ENCODE peak calls at places on chromosomes 5 and 9, in ten cellular contexts. N is HCT116, D is IMR-90, K is A549, M is H54, F is breast epithelium, X is K562, H is erythroblast, A is suprapubic skin, J is uterus. B is an unnamed sample.

GRCh38 chr5:35246411-35246810 is 16.1 kb upstream of the PRLR start:
- DNase-seq in M (no peak), N (no peak), K (no peak), F (no peak), A (no peak), J (no peak), D (no peak), H (no peak), X (no peak), B (no peak)

GRCh38 chr5:138491669-138492551 is 26.6 kb downstream of the EGR1 start:
- DNase-seq in K (peak), J (peak), F (peak), H (peak), N (peak), X (peak), A (peak), D (peak), M (peak), B (peak)

GRCh38 chr9:23586906-23587305 is 239.1 kb downstream of the ELAVL2 start:
- DNase-seq in F (no peak), K (no peak), M (no peak), D (no peak), A (no peak), J (no peak), H (no peak), N (no peak), X (no peak), B (no peak)

GRCh38 chr5:44774279-44774880 is 34.4 kb upstream of the MRPS30 start:
- DNase-seq in K (peak), A (no peak), F (no peak), J (no peak), M (no peak), H (peak), N (peak), D (peak), X (peak), B (no peak)

GRCh38 chr9:83477571-83477970 is 60.6 kb downstream of the FRMD3 start:
- DNase-seq in K (no peak), N (no peak), F (no peak), A (no peak), H (no peak), J (no peak), M (no peak), X (no peak), D (no peak), B (no peak)

GRCh38 chr5:82467006-82467561 is 188.9 kb upstream of the RPS23 start:
- DNase-seq in D (no peak), J (peak), A (no peak), K (no peak), H (no peak), X (no peak), N (no peak), M (no peak), F (no peak), B (no peak)

GRCh38 chr9:76602191-76602590 is 143.2 kb downstream of the GCNT1 start:
- DNase-seq in M (no peak), X (no peak), F (no peak), N (no peak), K (no peak), H (no peak), J (no peak), D (no peak), A (no peak), B (no peak)

GRCh38 chr5:1555808-1556681 is 32.3 kb upstream of the LPCAT1 start:
- DNase-seq in X (peak), H (no peak), A (no peak), M (no peak), K (no peak), N (no peak), D (no peak), J (no peak), F (no peak), B (no peak)

GRCh38 chr5:154474267-154474956 is 3.6 kb downstream of the HAND1 start:
- DNase-seq in K (no peak), H (no peak), A (no peak), N (no peak), X (no peak), J (no peak), M (no peak), D (no peak), F (no peak), B (no peak)

GRCh38 chr5:62112689-62113220 is 193.3 kb upstream of the KIF2A start:
- DNase-seq in X (no peak), J (no peak), N (no peak), M (no peak), A (no peak), D (no peak), F (no peak), K (no peak), H (no peak), B (no peak)

GRCh38 chr5:43772601-43773031 is 169.6 kb downstream of the NNT start:
- DNase-seq in J (no peak), N (peak), X (no peak), K (peak), H (peak), M (no peak), D (peak), A (no peak), F (no peak), B (no peak)

GRCh38 chr5:80254767-80255424 is 952 bp downstream of the SERINC5 start:
- DNase-seq in J (no peak), M (peak), H (peak), X (no peak), A (no peak), D (peak), K (no peak), F (peak), N (no peak), B (peak)

GRCh38 chr9:111886983-111887718 is 9.5 kb upstream of the UGCG start:
- DNase-seq in X (no peak), K (no peak), J (no peak), H (peak), M (no peak), F (no peak), D (no peak), A (no peak), N (no peak), B (no peak)

GRCh38 chr9:14320272-14321245 is 6.6 kb upstream of the NFIB start:
- DNase-seq in X (no peak), F (no peak), N (no peak), K (peak), J (peak), D (peak), A (no peak), H (peak), M (no peak), B (peak)

GRCh38 chr9:69806642-69807041 is 14.0 kb upstream of the CFAP95 start:
- DNase-seq in D (no peak), N (no peak), A (no peak), K (no peak), J (no peak), M (no peak), X (no peak), H (no peak), F (no peak), B (no peak)

GRCh38 chr9:35481347-35481975 is 8.4 kb upstream of the RUSC2 start:
- DNase-seq in N (peak), D (peak), J (peak), H (peak), M (peak), A (no peak), K (peak), X (peak), F (no peak), B (peak)

GRCh38 chr5:132258102-132259060 is 885 bp downstream of the PDLIM4 start:
- DNase-seq in J (peak), X (no peak), M (no peak), F (no peak), A (peak), D (peak), N (no peak), K (no peak), H (no peak), B (peak)

GRCh38 chr9:96383165-96383939 is at the start of gene SLC35D2:
- DNase-seq in J (peak), X (peak), K (peak), D (peak), H (peak), A (peak), M (peak), N (no peak), F (peak), B (peak)

GRCh38 chr5:141821430-141821925 is 56.7 kb downstream of the PCDH1 start:
- DNase-seq in D (peak), A (no peak), F (no peak), X (no peak), J (no peak), N (peak), H (peak), K (peak), M (peak), B (no peak)

GRCh38 chr9:112809351-112809848 is 58.8 kb downstream of the SNX30 start:
- DNase-seq in J (no peak), A (no peak), K (no peak), M (no peak), N (no peak), H (no peak), F (no peak), D (no peak), X (no peak), B (no peak)

GRCh38 chr5:151947924-151948323 is 23.3 kb upstream of the GLRA1 start:
- DNase-seq in F (no peak), M (no peak), N (no peak), D (no peak), J (no peak), X (no peak), A (no peak), K (no peak), H (no peak), B (no peak)

GRCh38 chr5:124655211-124655880 is 91.1 kb downstream of the ZNF608 start:
- DNase-seq in N (no peak), D (no peak), H (no peak), A (no peak), M (no peak), K (peak), J (no peak), F (no peak), X (no peak), B (no peak)

GRCh38 chr9:11038956-11039355 is 426.2 kb upstream of the PTPRD start:
- DNase-seq in H (no peak), X (no peak), M (no peak), A (no peak), D (no peak), J (no peak), F (no peak), K (no peak), N (no peak), B (no peak)

GRCh38 chr9:30758726-30759446 is 1625.6 kb upstream of the ACO1 start:
- DNase-seq in X (no peak), H (no peak), J (no peak), A (no peak), K (no peak), N (no peak), D (no peak), F (no peak), M (no peak), B (no peak)

GRCh38 chr5:15073453-15073852 is 201.9 kb upstream of the ANKH start:
- DNase-seq in J (no peak), N (no peak), D (no peak), H (no peak), X (peak), A (no peak), M (no peak), F (no peak), K (no peak), B (no peak)

GRCh38 chr5:87765009-87765408 is 352.3 kb upstream of the CCNH start:
- DNase-seq in K (no peak), A (no peak), D (no peak), N (no peak), M (no peak), F (no peak), X (no peak), J (no peak), H (no peak), B (no peak)

GRCh38 chr5:179732918-179733763 is 519 bp downstream of the MAML1 start:
- DNase-seq in N (no peak), H (peak), D (peak), M (peak), J (peak), A (no peak), F (no peak), X (no peak), K (peak), B (peak)

GRCh38 chr9:123741214-123741613 is 188.7 kb downstream of the DENND1A start:
- DNase-seq in X (no peak), J (no peak), F (no peak), H (no peak), K (no peak), N (no peak), A (no peak), M (no peak), D (no peak), B (no peak)

GRCh38 chr5:107554776-107555424 is 115.8 kb downstream of the EFNA5 start:
- DNase-seq in K (no peak), M (no peak), H (no peak), J (no peak), N (no peak), X (no peak), D (no peak), A (no peak), F (no peak), B (no peak)

GRCh38 chr9:74407166-74407565 is 90.0 kb upstream of the RORB start:
- DNase-seq in M (no peak), N (no peak), D (no peak), J (no peak), X (no peak), F (no peak), K (no peak), H (no peak), A (no peak), B (no peak)

GRCh38 chr9:18906656-18907395 is 126.2 kb downstream of the SAXO1 start:
- DNase-seq in H (no peak), N (no peak), J (no peak), D (peak), M (peak), K (no peak), X (no peak), F (no peak), A (no peak), B (no peak)

GRCh38 chr5:132459031-132459982 is 31.3 kb downstream of the IRF1 start:
- DNase-seq in F (no peak), M (no peak), N (peak), K (no peak), X (peak), J (no peak), A (no peak), D (peak), H (peak), B (no peak)

GRCh38 chr5:61307611-61308010 is 24.4 kb upstream of the ZSWIM6 start:
- DNase-seq in X (no peak), J (no peak), D (no peak), N (no peak), A (no peak), H (no peak), M (no peak), F (no peak), K (no peak), B (no peak)

GRCh38 chr5:131899686-131900085 is 45.8 kb downstream of the MEIKIN start:
- DNase-seq in H (no peak), D (peak), M (no peak), A (no peak), N (no peak), F (no peak), K (no peak), J (no peak), X (no peak), B (no peak)

GRCh38 chr5:10323588-10324488 is 16.1 kb upstream of the CMBL start:
- DNase-seq in F (no peak), K (no peak), M (no peak), A (no peak), H (no peak), J (no peak), N (no peak), D (peak), X (peak), B (no peak)

GRCh38 chr5:59037453-59038168 is 454.7 kb downstream of the RAB3C start:
- DNase-seq in J (no peak), K (peak), H (no peak), M (no peak), D (no peak), A (no peak), N (no peak), X (no peak), F (no peak), B (no peak)

GRCh38 chr5:59037041-59037440 is 454.2 kb downstream of the RAB3C start:
- DNase-seq in F (no peak), J (no peak), A (no peak), X (no peak), M (no peak), D (no peak), H (no peak), N (no peak), K (no peak), B (no peak)

GRCh38 chr5:59035681-59036080 is 452.8 kb downstream of the RAB3C start:
- DNase-seq in M (no peak), A (no peak), F (no peak), K (no peak), H (no peak), J (no peak), X (no peak), N (no peak), D (no peak), B (no peak)

GRCh38 chr5:59034498-59035186 is 451.8 kb downstream of the RAB3C start:
- DNase-seq in A (no peak), M (no peak), H (peak), D (peak), N (no peak), J (no peak), F (no peak), K (peak), X (no peak), B (no peak)

GRCh38 chr5:59036274-59036961 is 453.5 kb downstream of the RAB3C start:
- DNase-seq in N (peak), A (no peak), H (no peak), K (peak), F (no peak), M (no peak), J (peak), X (no peak), D (peak), B (no peak)
- TF ChIP-seq POLR2A in N (no peak), A (no peak), H (no peak), K (no peak), F (no peak), M (no peak), J (no peak), X (no peak), D (peak), B (no peak)

DNA sequence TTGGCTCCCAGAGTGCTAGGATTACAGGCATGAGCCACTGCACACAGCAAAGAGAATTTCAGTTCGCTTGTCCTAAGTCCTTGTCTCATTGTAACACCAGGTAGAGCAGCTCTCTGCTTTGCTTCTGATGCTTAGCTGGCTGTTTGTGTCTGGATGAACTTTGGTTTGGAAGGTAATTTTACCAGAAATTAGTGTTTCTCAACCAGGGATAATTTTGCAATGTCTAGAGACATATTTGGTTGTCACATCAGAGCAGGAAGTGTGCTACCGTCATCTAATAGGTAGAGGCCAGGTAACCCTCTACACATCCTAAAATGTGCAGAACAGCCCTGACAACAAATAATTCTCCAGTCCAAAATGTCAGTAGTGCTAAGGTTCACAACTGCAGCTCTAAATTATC is 108.8 kb downstream of the SNX18 start:
- DNase-seq in F (no peak), J (no peak), D (no peak), A (no peak), M (no peak), X (no peak), N (no peak), H (no peak), K (no peak), B (no peak)
- TF ChIP-seq POLR2A in F (no peak), J (no peak), D (no peak), A (no peak), M (no peak), X (no peak), N (no peak), H (no peak), K (no peak), B (no peak)

GRCh38 chr5:36723921-36724320 is 117.5 kb downstream of the SLC1A3 start:
- DNase-seq in X (no peak), F (no peak), A (no peak), N (no peak), J (no peak), M (no peak), D (no peak), K (no peak), H (no peak), B (no peak)
- TF ChIP-seq POLR2A in X (no peak), F (no peak), A (no peak), N (no peak), J (no peak), M (no peak), D (no peak), K (no peak), H (no peak), B (no peak)

DNA sequence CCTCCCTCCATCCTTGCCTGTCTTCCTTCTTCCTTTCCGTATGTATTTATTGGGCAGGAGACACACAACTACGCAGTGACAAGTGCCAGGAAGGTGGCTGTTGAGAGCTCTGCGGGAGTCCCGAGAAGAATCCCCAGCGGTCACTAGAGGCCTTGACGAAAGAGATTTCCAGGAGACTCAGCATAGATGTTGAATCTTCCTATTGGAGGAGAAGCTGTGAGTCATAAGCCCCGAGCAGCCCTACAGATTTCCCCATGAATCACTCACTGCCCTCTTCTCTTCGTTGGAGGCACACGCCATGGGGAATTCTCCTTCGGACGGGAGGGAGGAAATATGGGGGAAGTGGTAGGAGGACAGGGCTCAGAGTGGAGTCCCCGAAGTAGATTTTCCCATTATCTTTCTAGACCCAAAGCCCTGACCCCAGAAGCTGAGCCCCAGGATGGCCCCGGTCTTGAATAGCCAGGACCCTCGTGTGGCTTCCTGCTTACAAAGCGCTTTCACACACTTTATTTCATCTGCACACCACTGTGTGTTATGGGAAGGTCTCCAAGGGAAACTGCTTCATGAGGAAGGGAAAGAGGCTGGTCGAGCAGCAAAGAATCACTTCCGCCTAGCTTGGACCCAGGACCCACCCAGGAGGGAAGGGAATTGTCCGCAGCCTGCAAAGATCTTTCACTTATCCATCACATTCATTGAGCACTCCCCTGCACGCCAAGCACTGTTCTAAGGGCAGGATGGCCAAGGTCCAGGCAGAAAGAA is 12.7 kb downstream of the DUSP1 start:
- DNase-seq in N (no peak), D (peak), J (peak), F (no peak), X (peak), M (peak), K (peak), A (peak), H (no peak), B (no peak)
- TF ChIP-seq POLR2A in N (no peak), D (peak), J (no peak), F (no peak), X (no peak), M (peak), K (no peak), A (no peak), H (no peak), B (peak)

DNA sequence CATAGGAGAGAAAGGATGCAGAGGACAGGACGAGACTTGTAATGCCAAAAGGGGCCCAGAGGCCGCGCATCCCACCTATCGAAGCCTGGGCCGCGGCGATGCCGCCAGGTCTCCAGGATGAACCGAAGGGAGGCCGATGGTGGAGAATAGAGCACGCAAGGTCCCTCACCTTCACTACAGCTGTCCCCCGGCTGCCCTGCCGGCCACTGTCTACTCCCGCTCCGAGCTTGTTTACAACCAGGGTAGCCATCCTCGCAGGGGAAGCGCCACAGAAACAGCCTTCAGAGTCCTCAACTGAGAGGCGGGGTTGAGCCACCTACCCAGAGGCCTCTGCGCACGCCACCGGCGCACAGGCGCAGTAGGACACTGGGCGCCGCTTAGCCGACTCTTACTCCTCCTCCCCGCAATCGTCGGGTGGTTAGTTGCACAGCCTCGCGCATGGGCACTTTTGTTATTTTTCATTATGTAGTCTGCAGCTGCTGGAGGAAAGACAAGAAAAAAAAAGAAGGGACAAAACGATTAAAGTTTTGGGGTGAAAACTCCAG is at the start of gene TRIM23:
- DNase-seq in N (peak), K (peak), A (peak), X (peak), D (peak), F (peak), J (peak), H (peak), M (peak), B (peak)
- TF ChIP-seq POLR2A in N (peak), K (peak), A (no peak), X (peak), D (peak), F (no peak), J (no peak), H (peak), M (peak), B (no peak)

GRCh38 chr5:67605730-67606585 is 409.4 kb upstream of the CD180 start:
- DNase-seq in A (no peak), K (no peak), M (no peak), J (no peak), X (no peak), D (no peak), F (no peak), H (no peak), N (no peak), B (no peak)
- TF ChIP-seq POLR2A in A (no peak), K (no peak), M (no peak), J (no peak), X (no peak), D (no peak), F (no peak), H (no peak), N (no peak), B (no peak)